ENCODE peak calls at places on chromosomes 2 and 18, in seven cellular contexts. D is HepG2, J is dorsolateral prefrontal cortex, R is suprapubic skin, O is mammary epithelial cell, Z is H9, X is K562. U is an unnamed sample.

GRCh38 chr2:120552800-120553471 is 182.7 kb upstream of the GLI2 start:
- DNase-seq in D (peak), J (peak), R (peak), O (peak), Z (peak), X (peak), U (peak)

GRCh38 chr18:43563780-43564179 is 286.5 kb upstream of the SYT4 start:
- DNase-seq in D (peak), J (peak), R (no peak), O (peak), Z (peak), X (no peak), U (no peak)

GRCh38 chr2:20397811-20398447 is 47.3 kb upstream of the PUM2 start:
- DNase-seq in D (no peak), J (no peak), R (no peak), O (no peak), Z (no peak), X (no peak), U (no peak)

GRCh38 chr2:2838548-2838845 is 507.4 kb upstream of the MYT1L start:
- DNase-seq in D (no peak), J (no peak), R (no peak), O (no peak), Z (no peak), X (no peak), U (no peak)

GRCh38 chr2:232898592-232899541 is 28.8 kb downstream of the SNORC start:
- DNase-seq in D (no peak), J (peak), R (peak), O (no peak), Z (no peak), X (no peak), U (no peak)

GRCh38 chr18:10524507-10525425 is 1.1 kb upstream of the NAPG start:
- DNase-seq in D (peak), J (no peak), R (no peak), O (peak), Z (no peak), X (no peak), U (no peak)

GRCh38 chr2:152664725-152665124 is 52.5 kb downstream of the PRPF40A start:
- DNase-seq in D (no peak), J (no peak), R (no peak), O (no peak), Z (no peak), X (no peak), U (no peak)

GRCh38 chr2:20624156-20624883 is 26.6 kb downstream of the HS1BP3 start:
- DNase-seq in D (no peak), J (no peak), R (peak), O (no peak), Z (no peak), X (no peak), U (peak)

GRCh38 chr2:215612770-215613169 is 176.9 kb upstream of the FN1 start:
- DNase-seq in D (no peak), J (no peak), R (no peak), O (peak), Z (no peak), X (no peak), U (no peak)

GRCh38 chr2:145688156-145688555 is 1168.2 kb upstream of the ZEB2 start:
- DNase-seq in D (no peak), J (no peak), R (no peak), O (no peak), Z (no peak), X (no peak), U (no peak)

DNA sequence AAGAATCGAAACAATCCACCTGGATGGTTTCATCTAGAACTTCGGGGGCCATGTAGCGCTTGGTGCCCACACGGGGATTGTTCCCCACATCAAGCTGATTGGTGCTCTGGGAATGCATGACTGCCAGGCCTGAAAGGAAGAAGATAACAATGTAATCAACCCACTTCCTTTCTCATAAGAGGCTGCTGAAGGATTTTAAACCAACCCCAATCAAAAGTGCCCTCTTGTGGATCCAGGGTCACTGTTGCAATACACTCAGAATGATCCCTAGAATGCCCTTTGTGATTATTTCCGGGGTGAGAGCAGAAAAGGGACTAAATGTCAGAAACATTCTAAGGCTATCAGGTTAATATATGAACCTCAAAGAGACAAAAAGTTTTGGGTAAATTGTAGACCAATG is 115.2 kb downstream of the ACVR1 start:
- DNase-seq in D (no peak), J (no peak), R (no peak), O (no peak), Z (no peak), X (no peak), U (no peak)
- TF ChIP-seq CTCF in D (no peak), J (no peak), R (no peak), O (no peak), Z (peak), X (no peak), U (no peak)

DNA sequence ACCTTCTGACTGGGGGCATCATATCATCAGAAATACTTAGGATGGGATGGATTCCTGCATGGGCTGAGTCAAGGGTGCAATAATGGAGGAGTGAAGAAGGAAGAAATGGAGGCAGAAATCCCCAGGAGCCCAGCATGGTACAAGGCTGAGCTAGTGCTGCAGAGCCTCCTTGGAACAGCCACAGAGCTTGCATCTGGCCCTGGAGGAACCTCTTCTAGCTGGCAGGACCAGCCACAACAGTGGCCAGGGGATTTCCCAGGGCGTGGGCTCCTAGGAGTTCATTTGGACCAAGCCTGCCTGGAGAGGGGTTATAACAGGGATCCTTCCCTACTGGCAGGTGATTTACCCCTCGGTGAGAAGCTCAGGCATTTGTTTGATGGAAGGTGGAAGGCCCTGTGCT is 4.7 kb upstream of the IL37 start:
- DNase-seq in D (no peak), J (no peak), R (no peak), O (peak), Z (no peak), X (no peak), U (no peak)
- H3K27ac ChIP-seq in D (no peak), J (no peak), R (no peak), O (no peak), Z (no peak), X (no peak), U (no peak)

GRCh38 chr18:50659091-50660003 is 99.5 kb downstream of the MAPK4 start:
- DNase-seq in D (peak), J (peak), R (no peak), O (peak), Z (no peak), X (no peak), U (no peak)

GRCh38 chr18:50662775-50663383 is 103.0 kb downstream of the MAPK4 start:
- DNase-seq in D (no peak), J (no peak), R (no peak), O (no peak), Z (no peak), X (no peak), U (peak)

GRCh38 chr18:50661013-50661412 is 101.1 kb downstream of the MAPK4 start:
- DNase-seq in D (no peak), J (no peak), R (no peak), O (no peak), Z (no peak), X (no peak), U (no peak)

GRCh38 chr18:50663626-50664441 is 103.9 kb downstream of the MAPK4 start:
- DNase-seq in D (no peak), J (no peak), R (no peak), O (no peak), Z (no peak), X (no peak), U (no peak)

DNA sequence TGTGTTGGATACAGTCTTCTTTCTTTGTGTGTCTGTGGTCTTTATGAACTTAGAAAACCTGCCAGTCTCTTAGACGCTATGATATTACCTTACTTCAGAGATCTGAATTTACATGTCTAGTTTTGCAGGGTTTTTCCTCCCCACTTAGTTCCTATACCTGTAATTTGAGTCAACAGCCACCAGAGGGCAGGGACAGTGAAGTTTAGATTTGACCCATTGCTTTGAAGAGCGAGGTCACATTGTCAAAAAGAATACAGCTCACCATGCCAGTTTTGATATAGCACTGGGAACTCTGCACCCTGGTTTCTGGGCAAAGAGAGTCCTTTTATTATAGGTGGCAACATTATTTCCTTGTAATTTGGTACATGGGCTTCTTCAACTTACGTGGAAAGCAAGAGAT is 102.3 kb downstream of the MAPK4 start:
- DNase-seq in D (peak), J (no peak), R (no peak), O (peak), Z (no peak), X (peak), U (no peak)
- TF ChIP-seq CTCF in D (peak), J (no peak), R (no peak), O (peak), Z (peak), X (peak), U (peak)

GRCh38 chr18:49476664-49477411 is 10.2 kb downstream of the C18orf32 start:
- DNase-seq in D (no peak), J (no peak), R (no peak), O (peak), Z (no peak), X (no peak), U (peak)
- H3K27ac ChIP-seq in D (no peak), J (peak), R (peak), O (no peak), Z (no peak), X (peak), U (peak)

DNA sequence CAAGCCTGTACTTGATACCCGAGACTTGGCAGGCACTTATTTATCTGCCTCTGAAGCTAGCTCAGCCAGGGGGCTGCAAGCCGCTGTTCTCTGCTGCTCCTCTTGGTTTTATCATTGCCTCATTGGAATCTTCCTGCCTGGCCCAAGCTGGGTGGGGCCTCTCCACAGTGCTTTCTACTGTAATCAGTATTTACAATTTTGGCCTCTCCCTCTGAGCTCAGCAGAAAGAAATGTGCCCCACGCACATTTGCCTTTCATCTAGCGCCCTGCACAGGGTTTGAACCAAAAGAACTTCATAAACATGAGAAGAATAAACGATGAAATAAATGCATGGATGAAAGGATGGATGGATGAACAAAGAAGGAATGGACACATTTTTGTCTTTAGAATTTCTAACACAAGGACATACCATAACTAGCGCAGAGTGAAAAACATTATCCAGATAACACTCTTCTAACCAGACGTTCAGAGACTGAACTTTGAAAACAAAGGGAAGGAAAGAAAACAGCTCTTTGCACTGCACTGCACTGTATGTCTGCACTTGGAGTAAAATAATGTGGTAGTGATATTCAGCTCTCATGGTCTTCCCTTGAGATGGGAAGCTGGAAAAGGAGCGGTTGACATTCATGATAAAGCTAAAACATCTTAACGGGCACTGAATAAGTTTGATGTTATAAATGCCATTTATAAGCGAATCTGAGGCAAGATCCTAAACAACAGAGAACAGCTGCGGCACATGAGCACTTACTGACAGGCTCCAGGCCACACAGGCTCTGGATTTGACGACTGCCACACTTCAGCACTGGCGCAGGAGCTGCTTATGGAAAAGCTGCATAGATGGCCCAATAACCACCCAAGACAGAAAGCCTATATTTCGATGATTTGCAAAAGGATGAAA is 86.8 kb upstream of the SP3 start:
- DNase-seq in D (peak), J (no peak), R (no peak), O (peak), Z (peak), X (peak), U (no peak)
- TF ChIP-seq CTCF in D (peak), J (no peak), R (no peak), O (no peak), Z (no peak), X (no peak), U (no peak)

DNA sequence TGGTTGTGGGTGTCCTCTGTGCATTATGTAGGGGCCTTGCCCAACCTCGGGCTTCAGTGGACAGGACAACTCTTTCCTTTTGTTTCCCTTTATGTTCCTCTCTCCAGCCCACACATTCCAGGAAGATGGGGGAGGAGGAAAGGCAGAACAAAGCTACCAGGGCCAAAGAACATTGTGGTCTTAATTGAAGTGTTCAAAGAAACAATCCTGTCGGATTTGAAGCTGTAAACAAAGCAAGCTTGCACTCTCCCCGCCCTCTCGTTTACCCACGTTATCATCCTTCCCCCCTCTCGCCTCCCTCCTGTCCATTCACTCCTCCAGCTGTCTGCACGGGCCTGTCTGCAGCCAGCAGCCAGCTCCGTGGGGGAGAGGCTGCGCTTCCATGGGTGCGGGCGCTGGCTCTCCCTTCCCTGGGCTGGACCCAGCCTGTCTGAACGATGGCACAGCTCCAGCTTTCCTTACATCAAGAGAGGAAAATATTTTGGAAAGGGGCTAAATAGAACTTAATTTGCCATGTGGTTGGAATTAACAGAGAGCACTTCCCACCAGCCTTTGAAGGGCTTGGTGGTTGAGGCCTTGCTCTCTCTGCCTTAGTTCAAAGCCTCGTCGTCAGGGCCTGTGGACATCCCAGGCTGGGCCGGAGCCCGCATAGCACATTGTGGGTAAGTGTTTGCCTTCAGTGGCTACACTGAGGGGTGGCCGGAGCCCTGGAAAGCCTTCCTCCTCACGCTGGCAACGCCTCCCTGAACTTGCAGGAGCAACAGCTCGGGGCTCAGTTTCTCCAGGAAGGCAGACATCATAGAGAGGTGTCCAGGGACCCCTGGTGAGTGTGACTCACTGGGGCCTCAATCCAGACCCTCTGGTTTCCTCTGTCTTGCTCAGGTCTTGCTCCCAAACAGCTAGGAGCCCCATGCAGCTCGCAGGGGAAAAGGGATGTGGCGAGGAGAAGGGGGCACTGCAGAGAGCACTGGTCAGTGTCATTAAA is 60.6 kb upstream of the HS6ST1 start:
- DNase-seq in D (peak), J (peak), R (peak), O (no peak), Z (peak), X (no peak), U (peak)
- H3K27ac ChIP-seq in D (no peak), J (no peak), R (peak), O (no peak), Z (no peak), X (no peak), U (peak)

GRCh38 chr18:75546964-75547363 is 119.5 kb upstream of the SMIM21 start:
- DNase-seq in D (no peak), J (no peak), R (no peak), O (no peak), Z (peak), X (peak), U (no peak)
- TF ChIP-seq CTCF in D (peak), J (no peak), R (no peak), O (no peak), Z (peak), X (peak), U (no peak)